ENCODE peak calls at places on chromosome 18, in ten cellular contexts. L is CD8-positive, alpha-beta T cell; Q is tibial artery; S is CD4-positive, alpha-beta memory T cell; G is thoracic aorta; K is adipocyte; N is body of pancreas; E is right cardiac atrium; Z is lung; Y is foreskin fibroblast. X is an unnamed sample.

GRCh38 chr18:49745051-49746014 is 68.0 kb downstream of the ACAA2 start:
- DNase-seq in Y (no peak), N (no peak), K (no peak), Z (no peak), L (no peak), S (no peak), Q (no peak), G (no peak), E (no peak), X (no peak)

GRCh38 chr18:36411745-36412168 is 114.2 kb downstream of the FHOD3 start:
- DNase-seq in G (no peak), K (no peak), E (no peak), Q (no peak), L (no peak), N (no peak), Z (no peak), S (no peak), Y (peak), X (no peak)

GRCh38 chr18:54877076-54877475 is 48.8 kb downstream of the RAB27B start:
- DNase-seq in K (no peak), Q (no peak), L (no peak), E (no peak), Z (no peak), Y (no peak), N (no peak), G (no peak), S (no peak), X (no peak)

GRCh38 chr18:55096261-55097026 is 137.2 kb upstream of the CCDC68 start:
- DNase-seq in K (peak), E (peak), L (no peak), N (no peak), Y (peak), S (no peak), G (no peak), Z (no peak), Q (no peak), X (no peak)

GRCh38 chr18:64474751-64475150 is 325.9 kb upstream of the LINC00305 start:
- DNase-seq in Y (no peak), S (no peak), G (no peak), E (no peak), Q (no peak), K (no peak), Z (no peak), L (no peak), N (no peak), X (no peak)

GRCh38 chr18:13216732-13217465 is 1.7 kb upstream of the LDLRAD4 start:
- DNase-seq in Z (no peak), Q (peak), L (peak), E (peak), K (peak), N (peak), Y (peak), G (no peak), S (no peak), X (no peak)

GRCh38 chr18:36942264-36942663 is 113.3 kb downstream of the KIAA1328 start:
- DNase-seq in Q (no peak), E (no peak), L (no peak), G (no peak), Z (no peak), S (no peak), K (peak), N (no peak), Y (peak), X (no peak)

GRCh38 chr18:13416848-13417247 is 198.3 kb downstream of the LDLRAD4 start:
- DNase-seq in Z (peak), Y (no peak), S (no peak), G (no peak), N (no peak), Q (no peak), E (no peak), K (no peak), L (no peak), X (no peak)

GRCh38 chr18:51193621-51194287 is 3.7 kb downstream of the MEX3C start:
- DNase-seq in S (no peak), Y (peak), Q (no peak), N (no peak), Z (no peak), E (no peak), K (peak), G (no peak), L (no peak), X (no peak)

GRCh38 chr18:49481317-49481716 is 5.7 kb downstream of the C18orf32 start:
- DNase-seq in Z (no peak), L (no peak), S (no peak), G (no peak), K (no peak), Q (no peak), Y (no peak), N (no peak), E (no peak), X (no peak)

DNA sequence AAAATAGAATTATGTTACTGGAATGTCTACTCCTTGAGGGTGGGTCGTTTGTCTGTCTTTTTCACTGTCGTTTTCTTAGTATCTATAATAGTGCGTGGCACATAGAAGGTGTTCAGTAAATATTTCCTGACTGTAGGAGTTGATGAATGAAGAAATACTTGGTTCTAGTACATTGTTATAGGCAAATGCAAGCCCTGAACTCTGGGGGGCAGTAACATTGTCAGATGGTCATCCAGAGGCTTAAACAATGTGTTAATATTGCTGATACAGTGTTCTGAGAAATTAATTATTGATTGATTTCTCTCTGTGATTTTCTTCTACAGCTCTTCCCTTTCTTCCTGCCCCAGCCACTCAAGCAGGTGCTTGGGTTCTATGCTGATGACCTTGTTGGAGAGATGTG is 24.4 kb upstream of the THOC1 start:
- DNase-seq in Z (no peak), S (no peak), N (no peak), L (no peak), G (no peak), K (no peak), E (no peak), Y (peak), Q (no peak), X (no peak)
- H3K4me3 ChIP-seq in Z (no peak), S (no peak), N (no peak), L (no peak), G (no peak), K (no peak), E (no peak), Y (no peak), Q (no peak), X (no peak)

GRCh38 chr18:31099490-31100230 is 2.6 kb downstream of the DSC2 start:
- DNase-seq in S (no peak), Y (no peak), N (no peak), Q (no peak), E (peak), Z (no peak), L (no peak), K (no peak), G (no peak), X (no peak)
- H3K4me3 ChIP-seq in S (no peak), Y (no peak), N (no peak), Q (no peak), E (peak), Z (no peak), L (no peak), K (no peak), G (peak), X (peak)

GRCh38 chr18:8124232-8125146 is 484.7 kb upstream of the RAB12 start:
- DNase-seq in S (no peak), G (no peak), L (no peak), E (no peak), Z (no peak), Y (no peak), Q (no peak), N (no peak), K (no peak), X (no peak)
- H3K4me3 ChIP-seq in S (no peak), G (no peak), L (no peak), E (no peak), Z (no peak), Y (no peak), Q (no peak), N (no peak), K (no peak), X (no peak)

DNA sequence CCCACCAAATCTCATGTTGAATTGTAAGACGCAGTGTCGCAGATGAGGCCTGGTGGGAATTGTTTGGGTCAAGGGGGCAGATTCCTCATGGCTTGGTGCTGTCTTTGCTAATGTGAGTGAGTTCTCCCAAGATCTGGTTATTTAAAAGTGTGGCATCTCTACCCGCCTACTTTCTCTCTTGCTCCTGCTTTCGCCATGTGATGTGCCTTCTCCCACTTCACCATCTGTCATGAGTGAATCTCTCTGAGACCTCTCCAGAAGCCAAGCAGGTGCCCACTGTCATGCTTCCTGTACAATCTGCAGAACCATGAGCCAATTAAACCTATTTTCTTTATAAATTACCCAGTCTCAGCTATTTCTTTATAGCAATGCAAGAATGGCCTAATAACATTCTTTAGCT is 246.6 kb upstream of the CDH20 start:
- DNase-seq in E (no peak), K (no peak), G (no peak), N (no peak), S (no peak), Q (no peak), Z (no peak), L (no peak), Y (no peak), X (no peak)
- H3K4me3 ChIP-seq in E (no peak), K (no peak), G (no peak), N (no peak), S (no peak), Q (no peak), Z (no peak), L (no peak), Y (no peak), X (no peak)

X was measured in prostate gland.